ENCODE peak calls at places on chromosomes 6 and 20, in seven cellular contexts. W is T follicular helper cell; B is effector CD4-positive, alpha-beta T cell; X is T-helper 9 cell; G is NCI-H2081; J is OCI-LY7; P is T-cell. A is an unnamed sample.

GRCh38 chr6:62391358-62391757 is 105.3 kb upstream of the KHDRBS2 start:
- DNase-seq in W (no peak), B (no peak), X (no peak), G (no peak), J (peak), P (no peak), A (no peak)

GRCh38 chr20:22775671-22776139 is 191.3 kb upstream of the FOXA2 start:
- DNase-seq in W (no peak), B (no peak), X (no peak), G (no peak), J (no peak), P (no peak), A (no peak)

GRCh38 chr6:108362455-108362854 is 67.6 kb downstream of the AFG1L start:
- DNase-seq in W (no peak), B (no peak), X (no peak), G (no peak), J (no peak), P (no peak), A (no peak)

GRCh38 chr6:4059115-4059777 is 19.7 kb downstream of the FAM217A start:
- DNase-seq in W (no peak), B (peak), X (no peak), G (no peak), J (no peak), P (no peak), A (no peak)

GRCh38 chr6:3227363-3228045 is at the start of gene TUBB2B:
- DNase-seq in W (no peak), B (no peak), X (no peak), G (peak), J (no peak), P (no peak), A (peak)

GRCh38 chr20:52410182-52410647 is 218.6 kb upstream of the ZFP64 start:
- DNase-seq in W (peak), B (peak), X (peak), G (no peak), J (no peak), P (peak), A (no peak)

GRCh38 chr6:151409679-151410078 is 18.3 kb upstream of the ZBTB2 start:
- DNase-seq in W (no peak), B (no peak), X (no peak), G (no peak), J (no peak), P (no peak), A (no peak)

GRCh38 chr6:82494367-82494766 is 130.8 kb downstream of the TPBG start:
- DNase-seq in W (no peak), B (no peak), X (no peak), G (no peak), J (no peak), P (no peak), A (no peak)

GRCh38 chr6:68134796-68135195 is 500.3 kb upstream of the ADGRB3 start:
- DNase-seq in W (no peak), B (no peak), X (no peak), G (no peak), J (no peak), P (no peak), A (no peak)

GRCh38 chr6:111992851-111993250 is 61.1 kb upstream of the CCN6 start:
- DNase-seq in W (peak), B (peak), X (peak), G (no peak), J (no peak), P (peak), A (no peak)

GRCh38 chr6:82088978-82089855 is 158.3 kb downstream of the IBTK start:
- DNase-seq in W (no peak), B (no peak), X (no peak), G (no peak), J (no peak), P (no peak), A (no peak)

GRCh38 chr6:26223213-26223612 is 136.0 kb downstream of the HFE start:
- DNase-seq in W (no peak), B (no peak), X (no peak), G (peak), J (no peak), P (no peak), A (peak)

GRCh38 chr6:44527961-44528644 is 140.6 kb downstream of the CDC5L start:
- DNase-seq in W (no peak), B (no peak), X (no peak), G (no peak), J (no peak), P (no peak), A (no peak)

GRCh38 chr6:82045965-82046756 is 201.4 kb downstream of the IBTK start:
- DNase-seq in W (no peak), B (no peak), X (no peak), G (no peak), J (no peak), P (no peak), A (no peak)

GRCh38 chr6:73131706-73132105 is 93.6 kb downstream of the KHDC1L start:
- DNase-seq in W (no peak), B (no peak), X (no peak), G (no peak), J (no peak), P (no peak), A (no peak)

GRCh38 chr6:130152908-130153510 is 69.7 kb downstream of the SAMD3 start:
- DNase-seq in W (no peak), B (no peak), X (no peak), G (no peak), J (no peak), P (no peak), A (no peak)

GRCh38 chr20:38905375-38905774 is 20.8 kb upstream of the FAM83D start:
- DNase-seq in W (no peak), B (no peak), X (no peak), G (no peak), J (no peak), P (no peak), A (no peak)

GRCh38 chr20:63103402-63104311 is 96.9 kb upstream of the BHLHE23 start:
- DNase-seq in W (peak), B (no peak), X (peak), G (no peak), J (no peak), P (no peak), A (no peak)

GRCh38 chr20:25282034-25282781 is 34.3 kb downstream of the PYGB start:
- DNase-seq in W (no peak), B (no peak), X (no peak), G (no peak), J (no peak), P (no peak), A (peak)

GRCh38 chr6:14889172-14889571 is 356.7 kb upstream of the JARID2 start:
- DNase-seq in W (no peak), B (no peak), X (no peak), G (no peak), J (no peak), P (no peak), A (no peak)

GRCh38 chr6:80022803-80023202 is 18.4 kb downstream of the TTK start:
- DNase-seq in W (no peak), B (no peak), X (no peak), G (no peak), J (no peak), P (no peak), A (no peak)

GRCh38 chr6:16669227-16669626 is 92.0 kb downstream of the ATXN1 start:
- DNase-seq in W (peak), B (peak), X (peak), G (peak), J (no peak), P (peak), A (no peak)

GRCh38 chr6:143471822-143472221 is 21.2 kb downstream of the PEX3 start:
- DNase-seq in W (no peak), B (no peak), X (no peak), G (no peak), J (no peak), P (no peak), A (no peak)

GRCh38 chr20:37565134-37565811 is 37.6 kb upstream of the BLCAP start:
- DNase-seq in W (no peak), B (no peak), X (no peak), G (no peak), J (no peak), P (no peak), A (no peak)

GRCh38 chr6:35419431-35419830 is 32.7 kb upstream of the FANCE start:
- DNase-seq in W (no peak), B (no peak), X (no peak), G (no peak), J (peak), P (no peak), A (no peak)

A was measured in NCI-H510A.